ENCODE peak calls at places on chromosomes 4 and X, in nine cellular contexts. One of them, this sample, is unnamed.

GRCh38 chr4:104531390-104531789 is 36.7 kb upstream of the CXXC4 start:
- DNase-seq in astrocyte of the spinal cord: peak
- DNase-seq in HCT116: no peak
- DNase-seq in suprapubic skin: no peak
- DNase-seq in breast epithelium: no peak
- DNase-seq in fibroblast of lung: no peak
- DNase-seq in fibroblast of pulmonary artery: peak
- DNase-seq in right lobe of liver: no peak
- DNase-seq in choroid plexus epithelial cell: no peak
- DNase-seq in this sample: no peak

GRCh38 chr4:55840956-55841355 is 12.5 kb upstream of the EXOC1 start:
- DNase-seq in astrocyte of the spinal cord: no peak
- DNase-seq in HCT116: no peak
- DNase-seq in suprapubic skin: no peak
- DNase-seq in breast epithelium: no peak
- DNase-seq in fibroblast of lung: no peak
- DNase-seq in fibroblast of pulmonary artery: no peak
- DNase-seq in right lobe of liver: no peak
- DNase-seq in choroid plexus epithelial cell: no peak
- DNase-seq in this sample: no peak

GRCh38 chrX:53317365-53318069 is 36.1 kb upstream of the IQSEC2 start:
- DNase-seq in astrocyte of the spinal cord: peak
- DNase-seq in HCT116: no peak
- DNase-seq in suprapubic skin: peak
- DNase-seq in breast epithelium: no peak
- DNase-seq in fibroblast of lung: peak
- DNase-seq in fibroblast of pulmonary artery: peak
- DNase-seq in right lobe of liver: peak
- DNase-seq in choroid plexus epithelial cell: peak
- DNase-seq in this sample: peak

GRCh38 chr4:105474110-105474518 is 252 bp upstream of the PPA2 start:
- DNase-seq in astrocyte of the spinal cord: peak
- DNase-seq in HCT116: no peak
- DNase-seq in suprapubic skin: peak
- DNase-seq in breast epithelium: peak
- DNase-seq in fibroblast of lung: peak
- DNase-seq in fibroblast of pulmonary artery: peak
- DNase-seq in right lobe of liver: peak
- DNase-seq in choroid plexus epithelial cell: peak
- DNase-seq in this sample: peak

GRCh38 chr4:189265515-189265914 is 675.2 kb upstream of the FRG1 start:
- DNase-seq in astrocyte of the spinal cord: no peak
- DNase-seq in HCT116: no peak
- DNase-seq in suprapubic skin: no peak
- DNase-seq in breast epithelium: no peak
- DNase-seq in fibroblast of lung: no peak
- DNase-seq in fibroblast of pulmonary artery: no peak
- DNase-seq in right lobe of liver: no peak
- DNase-seq in choroid plexus epithelial cell: no peak
- DNase-seq in this sample: no peak

GRCh38 chr4:16802044-16802443 is 96.4 kb downstream of the LDB2 start:
- DNase-seq in astrocyte of the spinal cord: no peak
- DNase-seq in HCT116: no peak
- DNase-seq in suprapubic skin: no peak
- DNase-seq in breast epithelium: no peak
- DNase-seq in fibroblast of lung: no peak
- DNase-seq in fibroblast of pulmonary artery: no peak
- DNase-seq in right lobe of liver: no peak
- DNase-seq in choroid plexus epithelial cell: no peak
- DNase-seq in this sample: no peak

GRCh38 chrX:15758140-15758539 is 20.1 kb downstream of the CA5B start:
- DNase-seq in astrocyte of the spinal cord: no peak
- DNase-seq in HCT116: no peak
- DNase-seq in suprapubic skin: no peak
- DNase-seq in breast epithelium: no peak
- DNase-seq in fibroblast of lung: no peak
- DNase-seq in fibroblast of pulmonary artery: no peak
- DNase-seq in right lobe of liver: no peak
- DNase-seq in choroid plexus epithelial cell: no peak
- DNase-seq in this sample: no peak

GRCh38 chr4:131091896-131092295 is 1995.9 kb downstream of the C4orf33 start:
- DNase-seq in astrocyte of the spinal cord: peak
- DNase-seq in HCT116: peak
- DNase-seq in suprapubic skin: no peak
- DNase-seq in breast epithelium: no peak
- DNase-seq in fibroblast of lung: peak
- DNase-seq in fibroblast of pulmonary artery: peak
- DNase-seq in right lobe of liver: no peak
- DNase-seq in choroid plexus epithelial cell: peak
- DNase-seq in this sample: no peak

GRCh38 chr4:139589619-139590018 is 33.6 kb upstream of the SETD7 start:
- DNase-seq in astrocyte of the spinal cord: no peak
- DNase-seq in HCT116: no peak
- DNase-seq in suprapubic skin: no peak
- DNase-seq in breast epithelium: no peak
- DNase-seq in fibroblast of lung: peak
- DNase-seq in fibroblast of pulmonary artery: peak
- DNase-seq in right lobe of liver: no peak
- DNase-seq in choroid plexus epithelial cell: no peak
- DNase-seq in this sample: peak

GRCh38 chrX:40845331-40845911 is 110.1 kb upstream of the MED14 start:
- DNase-seq in astrocyte of the spinal cord: peak
- DNase-seq in HCT116: no peak
- DNase-seq in suprapubic skin: no peak
- DNase-seq in breast epithelium: no peak
- DNase-seq in fibroblast of lung: peak
- DNase-seq in fibroblast of pulmonary artery: peak
- DNase-seq in right lobe of liver: no peak
- DNase-seq in choroid plexus epithelial cell: peak
- DNase-seq in this sample: no peak

GRCh38 chr4:108527729-108528128 is 92.6 kb upstream of the RPL34 start:
- DNase-seq in astrocyte of the spinal cord: no peak
- DNase-seq in HCT116: no peak
- DNase-seq in suprapubic skin: no peak
- DNase-seq in breast epithelium: no peak
- DNase-seq in fibroblast of lung: no peak
- DNase-seq in fibroblast of pulmonary artery: no peak
- DNase-seq in right lobe of liver: no peak
- DNase-seq in choroid plexus epithelial cell: no peak
- DNase-seq in this sample: no peak

GRCh38 chr4:152591361-152591760 is 55.5 kb upstream of the FBXW7 start:
- DNase-seq in astrocyte of the spinal cord: peak
- DNase-seq in HCT116: no peak
- DNase-seq in suprapubic skin: peak
- DNase-seq in breast epithelium: no peak
- DNase-seq in fibroblast of lung: peak
- DNase-seq in fibroblast of pulmonary artery: peak
- DNase-seq in right lobe of liver: peak
- DNase-seq in choroid plexus epithelial cell: peak
- DNase-seq in this sample: peak

GRCh38 chr4:166903408-166903807 is 330.9 kb downstream of the SPOCK3 start:
- DNase-seq in astrocyte of the spinal cord: no peak
- DNase-seq in HCT116: no peak
- DNase-seq in suprapubic skin: no peak
- DNase-seq in breast epithelium: no peak
- DNase-seq in fibroblast of lung: no peak
- DNase-seq in fibroblast of pulmonary artery: no peak
- DNase-seq in right lobe of liver: no peak
- DNase-seq in choroid plexus epithelial cell: no peak
- DNase-seq in this sample: no peak

GRCh38 chr4:7474320-7474719 is 39.6 kb upstream of the PSAPL1 start:
- DNase-seq in astrocyte of the spinal cord: no peak
- DNase-seq in HCT116: no peak
- DNase-seq in suprapubic skin: no peak
- DNase-seq in breast epithelium: no peak
- DNase-seq in fibroblast of lung: no peak
- DNase-seq in fibroblast of pulmonary artery: no peak
- DNase-seq in right lobe of liver: no peak
- DNase-seq in choroid plexus epithelial cell: no peak
- DNase-seq in this sample: no peak

GRCh38 chr4:8287606-8288280 is 18.2 kb downstream of the HTRA3 start:
- DNase-seq in astrocyte of the spinal cord: no peak
- DNase-seq in HCT116: no peak
- DNase-seq in suprapubic skin: peak
- DNase-seq in breast epithelium: no peak
- DNase-seq in fibroblast of lung: no peak
- DNase-seq in fibroblast of pulmonary artery: no peak
- DNase-seq in right lobe of liver: peak
- DNase-seq in choroid plexus epithelial cell: no peak
- DNase-seq in this sample: no peak

GRCh38 chr4:29289118-29289517 is 1431.1 kb upstream of the PCDH7 start:
- DNase-seq in astrocyte of the spinal cord: no peak
- DNase-seq in HCT116: no peak
- DNase-seq in suprapubic skin: no peak
- DNase-seq in breast epithelium: no peak
- DNase-seq in fibroblast of lung: no peak
- DNase-seq in fibroblast of pulmonary artery: no peak
- DNase-seq in right lobe of liver: no peak
- DNase-seq in choroid plexus epithelial cell: no peak
- DNase-seq in this sample: no peak

GRCh38 chr4:77827343-77827742 is 8.2 kb upstream of the CNOT6L start:
- DNase-seq in astrocyte of the spinal cord: no peak
- DNase-seq in HCT116: no peak
- DNase-seq in suprapubic skin: no peak
- DNase-seq in breast epithelium: no peak
- DNase-seq in fibroblast of lung: no peak
- DNase-seq in fibroblast of pulmonary artery: no peak
- DNase-seq in right lobe of liver: no peak
- DNase-seq in choroid plexus epithelial cell: no peak
- DNase-seq in this sample: no peak

GRCh38 chr4:92210906-92211305 is 92.9 kb upstream of the GRID2 start:
- DNase-seq in astrocyte of the spinal cord: no peak
- DNase-seq in HCT116: no peak
- DNase-seq in suprapubic skin: no peak
- DNase-seq in breast epithelium: no peak
- DNase-seq in fibroblast of lung: no peak
- DNase-seq in fibroblast of pulmonary artery: no peak
- DNase-seq in right lobe of liver: no peak
- DNase-seq in choroid plexus epithelial cell: no peak
- DNase-seq in this sample: no peak

GRCh38 chr4:166957451-166957850 is 276.8 kb downstream of the SPOCK3 start:
- DNase-seq in astrocyte of the spinal cord: peak
- DNase-seq in HCT116: no peak
- DNase-seq in suprapubic skin: no peak
- DNase-seq in breast epithelium: no peak
- DNase-seq in fibroblast of lung: peak
- DNase-seq in fibroblast of pulmonary artery: no peak
- DNase-seq in right lobe of liver: no peak
- DNase-seq in choroid plexus epithelial cell: no peak
- DNase-seq in this sample: no peak

DNA sequence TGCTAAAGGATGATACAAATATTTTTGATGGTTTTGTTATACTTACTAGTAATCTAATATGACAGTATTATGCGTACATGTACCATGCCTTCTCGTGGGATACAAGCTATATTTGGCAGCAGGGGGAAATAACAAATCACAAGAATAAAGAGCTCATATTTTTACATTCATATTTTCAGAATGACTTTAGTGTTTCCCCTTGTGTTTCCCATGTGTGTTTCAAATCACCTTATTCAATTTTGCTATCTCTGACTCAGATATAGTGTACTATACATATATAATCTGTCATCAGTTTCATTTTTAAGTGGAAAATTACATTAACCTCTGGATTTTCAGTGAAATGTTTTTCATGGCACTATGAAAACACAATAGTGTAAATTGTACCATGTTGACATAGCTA is 146.8 kb downstream of the RPA4 start:
- DNase-seq in astrocyte of the spinal cord: no peak
- DNase-seq in HCT116: no peak
- DNase-seq in suprapubic skin: no peak
- DNase-seq in breast epithelium: no peak
- DNase-seq in fibroblast of lung: no peak
- DNase-seq in fibroblast of pulmonary artery: no peak
- DNase-seq in right lobe of liver: no peak
- DNase-seq in choroid plexus epithelial cell: no peak
- DNase-seq in this sample: no peak
- TF ChIP-seq CTCF in astrocyte of the spinal cord: no peak
- TF ChIP-seq CTCF in HCT116: no peak
- TF ChIP-seq CTCF in suprapubic skin: no peak
- TF ChIP-seq CTCF in breast epithelium: no peak
- TF ChIP-seq CTCF in fibroblast of lung: no peak
- TF ChIP-seq CTCF in fibroblast of pulmonary artery: no peak
- TF ChIP-seq CTCF in right lobe of liver: no peak
- TF ChIP-seq CTCF in choroid plexus epithelial cell: no peak
- TF ChIP-seq CTCF in this sample: no peak

DNA sequence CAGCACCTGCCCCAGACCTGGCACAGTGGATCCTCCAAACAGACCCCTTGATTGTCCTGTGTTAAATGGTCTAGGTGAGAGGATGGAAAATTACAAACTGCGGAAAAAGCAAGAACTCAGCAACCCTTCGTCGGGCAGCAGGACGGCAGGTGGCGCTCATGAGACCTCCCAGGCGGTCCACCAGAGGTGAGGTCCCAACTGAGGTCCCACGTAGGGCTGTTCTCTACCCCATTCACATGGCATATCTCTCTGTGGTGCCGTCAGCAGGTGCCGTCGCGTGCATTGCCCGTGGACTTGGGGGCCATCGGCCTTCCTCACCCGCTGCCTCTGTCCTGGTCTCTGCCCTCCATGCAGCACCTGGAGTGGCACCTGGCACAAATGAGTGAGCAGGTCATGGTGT is 88.2 kb downstream of the CRMP1 start:
- DNase-seq in astrocyte of the spinal cord: no peak
- DNase-seq in HCT116: no peak
- DNase-seq in suprapubic skin: peak
- DNase-seq in breast epithelium: no peak
- DNase-seq in fibroblast of lung: no peak
- DNase-seq in fibroblast of pulmonary artery: no peak
- DNase-seq in right lobe of liver: no peak
- DNase-seq in choroid plexus epithelial cell: no peak
- DNase-seq in this sample: no peak
- TF ChIP-seq CTCF in astrocyte of the spinal cord: no peak
- TF ChIP-seq CTCF in HCT116: peak
- TF ChIP-seq CTCF in suprapubic skin: no peak
- TF ChIP-seq CTCF in breast epithelium: no peak
- TF ChIP-seq CTCF in fibroblast of lung: no peak
- TF ChIP-seq CTCF in fibroblast of pulmonary artery: no peak
- TF ChIP-seq CTCF in right lobe of liver: no peak
- TF ChIP-seq CTCF in choroid plexus epithelial cell: no peak
- TF ChIP-seq CTCF in this sample: no peak

GRCh38 chrX:154030715-154031305 is 11.1 kb upstream of the IRAK1 start:
- DNase-seq in astrocyte of the spinal cord: no peak
- DNase-seq in HCT116: no peak
- DNase-seq in suprapubic skin: no peak
- DNase-seq in breast epithelium: no peak
- DNase-seq in fibroblast of lung: no peak
- DNase-seq in fibroblast of pulmonary artery: no peak
- DNase-seq in right lobe of liver: no peak
- DNase-seq in choroid plexus epithelial cell: no peak
- DNase-seq in this sample: no peak
- TF ChIP-seq CTCF in astrocyte of the spinal cord: no peak
- TF ChIP-seq CTCF in HCT116: no peak
- TF ChIP-seq CTCF in suprapubic skin: no peak
- TF ChIP-seq CTCF in breast epithelium: no peak
- TF ChIP-seq CTCF in fibroblast of lung: no peak
- TF ChIP-seq CTCF in fibroblast of pulmonary artery: no peak
- TF ChIP-seq CTCF in right lobe of liver: no peak
- TF ChIP-seq CTCF in choroid plexus epithelial cell: no peak
- TF ChIP-seq CTCF in this sample: no peak

DNA sequence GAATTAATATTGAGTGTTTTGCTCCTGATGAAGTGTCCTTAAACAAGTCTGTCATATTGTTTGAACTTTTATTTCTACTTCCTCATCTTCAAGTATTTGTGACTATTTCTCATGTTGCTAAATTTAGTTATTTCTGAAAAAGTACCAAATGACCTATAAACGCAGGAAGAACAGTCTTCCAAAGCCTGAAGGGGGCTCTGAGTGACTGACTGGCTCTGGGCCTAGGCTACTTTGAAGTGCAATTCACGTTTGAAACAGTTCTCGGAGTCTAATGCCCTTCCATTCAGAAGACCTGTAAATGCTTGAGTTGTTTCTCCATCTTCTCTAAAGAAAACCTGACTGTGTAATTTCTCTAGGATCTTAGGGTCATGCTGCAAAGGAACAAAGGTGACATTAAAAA is 26.5 kb downstream of the GALNT7 start:
- DNase-seq in astrocyte of the spinal cord: no peak
- DNase-seq in HCT116: no peak
- DNase-seq in suprapubic skin: no peak
- DNase-seq in breast epithelium: no peak
- DNase-seq in fibroblast of lung: no peak
- DNase-seq in fibroblast of pulmonary artery: no peak
- DNase-seq in right lobe of liver: no peak
- DNase-seq in choroid plexus epithelial cell: no peak
- DNase-seq in this sample: no peak
- TF ChIP-seq CTCF in astrocyte of the spinal cord: no peak
- TF ChIP-seq CTCF in HCT116: no peak
- TF ChIP-seq CTCF in suprapubic skin: no peak
- TF ChIP-seq CTCF in breast epithelium: no peak
- TF ChIP-seq CTCF in fibroblast of lung: peak
- TF ChIP-seq CTCF in fibroblast of pulmonary artery: no peak
- TF ChIP-seq CTCF in right lobe of liver: no peak
- TF ChIP-seq CTCF in choroid plexus epithelial cell: no peak
- TF ChIP-seq CTCF in this sample: no peak

This sample was measured in lower leg skin.